ENCODE peak calls at places on chromosome 19, in seven cellular contexts. Q is stimulated activated CD8-positive, alpha-beta memory T cell treated with anti-CD3 and anti-CD28 coated beads, Interleukin-7, amount 100 ng/mL, for 1 hour; Z is activated CD8-positive, alpha-beta T cell treated with anti-CD3 and anti-CD28 coated beads, Interleukin-2, amount 10 ng/mL, durations not matched to agents 7 days and 5 days; K is tibial artery; N is stimulated activated CD4-positive, alpha-beta T cell treated with anti-CD3 and anti-CD28 coated beads, Interleukin-2, amount 100 ng/mL, for 24 hours; H is KBM-7; E is left kidney. T is an unnamed sample.

GRCh38 chr19:10230155-10230903 is 802 bp downstream of the S1PR2 start:
- DNase-seq in N (peak), Q (no peak), K (peak), H (no peak), Z (peak), E (peak), T (no peak)

GRCh38 chr19:19652482-19653295 is 9.2 kb upstream of the GMIP start:
- DNase-seq in H (no peak), Z (no peak), K (no peak), N (no peak), Q (no peak), E (no peak), T (no peak)

GRCh38 chr19:40578442-40578908 is 1.8 kb downstream of the SHKBP1 start:
- DNase-seq in N (no peak), H (peak), Q (no peak), Z (no peak), E (peak), K (no peak), T (no peak)

GRCh38 chr19:42254850-42255765 is at the start of gene ERF:
- DNase-seq in K (peak), Q (peak), E (peak), H (peak), N (peak), Z (peak), T (peak)

GRCh38 chr19:33950141-33950805 is 153.6 kb downstream of the KCTD15 start:
- DNase-seq in K (peak), H (no peak), E (peak), N (no peak), Z (no peak), Q (no peak), T (no peak)

GRCh38 chr19:49691243-49692101 is 556 bp downstream of the CPT1C start:
- DNase-seq in Z (no peak), Q (no peak), H (no peak), K (no peak), E (peak), N (peak), T (no peak)

GRCh38 chr19:30322641-30323320 is 49.4 kb upstream of the ZNF536 start:
- DNase-seq in E (no peak), N (no peak), Z (no peak), K (no peak), H (no peak), Q (no peak), T (no peak)

GRCh38 chr19:49152218-49152550 is 3.0 kb downstream of the HRC start:
- DNase-seq in N (no peak), Z (no peak), Q (no peak), H (no peak), E (no peak), K (no peak), T (no peak)

GRCh38 chr19:369256-369655 is 24.7 kb upstream of the MIER2 start:
- DNase-seq in N (no peak), Q (no peak), H (no peak), E (no peak), K (no peak), Z (no peak), T (no peak)

GRCh38 chr19:46408611-46409039 is 4.7 kb downstream of the CCDC8 start:
- DNase-seq in N (no peak), H (no peak), Z (no peak), E (peak), K (peak), Q (no peak), T (peak)

GRCh38 chr19:58372311-58373133 is 8.3 kb downstream of the ZNF837 start:
- DNase-seq in H (no peak), Q (no peak), K (no peak), N (no peak), Z (no peak), E (no peak), T (no peak)

GRCh38 chr19:44590245-44591059 is 22.9 kb upstream of the IGSF23 start:
- DNase-seq in K (no peak), Q (no peak), Z (no peak), E (no peak), H (no peak), N (no peak), T (no peak)

GRCh38 chr19:17889609-17890214 is 18.0 kb downstream of the SLC5A5 start:
- DNase-seq in Z (peak), K (no peak), Q (no peak), E (peak), N (no peak), H (peak), T (no peak)

GRCh38 chr19:29311391-29311790 is 98.4 kb upstream of the UQCRFS1 start:
- DNase-seq in N (no peak), Q (no peak), H (no peak), E (peak), K (no peak), Z (no peak), T (no peak)

GRCh38 chr19:39359026-39359425 is 16.8 kb downstream of the SAMD4B start:
- DNase-seq in N (no peak), H (no peak), K (no peak), Q (no peak), Z (no peak), E (no peak), T (no peak)